ENCODE peak calls at places on chromosomes 16 and 17, in seven cellular contexts. P, Y, H, D, M, W and N are unnamed samples.

GRCh38 chr16:21263640-21264211 is 14.4 kb downstream of the CRYM start:
- DNase-seq in D (no peak), W (no peak), Y (no peak), M (no peak), P (peak), H (no peak), N (no peak)

GRCh38 chr16:52747196-52747595 is 200.3 kb upstream of the TOX3 start:
- DNase-seq in H (no peak), Y (no peak), M (no peak), D (no peak), P (no peak), W (no peak), N (no peak)

GRCh38 chr16:52497067-52497816 is 49.7 kb downstream of the TOX3 start:
- DNase-seq in M (peak), W (no peak), D (no peak), P (peak), H (no peak), Y (no peak), N (no peak)

GRCh38 chr17:17783121-17783824 is 53.5 kb downstream of the SREBF1 start:
- DNase-seq in W (peak), D (peak), M (peak), P (no peak), Y (no peak), H (peak), N (no peak)

GRCh38 chr17:74515941-74516340 is 15.3 kb downstream of the CD300LB start:
- DNase-seq in Y (no peak), M (no peak), D (no peak), H (no peak), P (no peak), W (no peak), N (no peak)

GRCh38 chr16:79176987-79177386 is 423.6 kb downstream of the MAF start:
- DNase-seq in D (no peak), H (no peak), W (no peak), M (no peak), Y (no peak), P (no peak), N (no peak)

GRCh38 chr16:79613009-79613408 is 12.5 kb upstream of the MAF start:
- DNase-seq in D (no peak), H (no peak), M (peak), P (no peak), W (no peak), Y (no peak), N (no peak)

GRCh38 chr17:7842380-7842949 is 8.4 kb downstream of the KDM6B start:
- DNase-seq in D (peak), M (peak), Y (peak), P (peak), W (peak), H (peak), N (peak)

GRCh38 chr16:56073508-56073907 is 117.8 kb upstream of the GNAO1 start:
- DNase-seq in M (no peak), W (no peak), H (no peak), P (no peak), D (no peak), Y (no peak), N (no peak)

GRCh38 chr16:23143391-23143790 is 5.9 kb downstream of the USP31 start:
- DNase-seq in D (no peak), P (no peak), Y (no peak), M (no peak), H (no peak), W (no peak), N (no peak)

GRCh38 chr16:4690946-4691665 is 2.3 kb upstream of the NUDT16L1 start:
- DNase-seq in D (no peak), M (no peak), W (no peak), Y (no peak), P (no peak), H (no peak), N (no peak)

GRCh38 chr17:83173997-83174858 is 94.8 kb downstream of the METRNL start:
- DNase-seq in H (no peak), M (peak), W (peak), Y (peak), P (peak), D (no peak), N (no peak)

GRCh38 chr16:89489040-89489721 is 1.2 kb downstream of the ANKRD11 start:
- DNase-seq in D (peak), H (peak), P (peak), M (peak), Y (peak), W (peak), N (peak)
- H3K4me3 ChIP-seq in D (peak), H (peak), P (peak), M (peak), Y (peak), W (peak), N (peak)

GRCh38 chr16:69111216-69111615 is 5.8 kb downstream of the HAS3 start:
- DNase-seq in Y (no peak), H (no peak), D (no peak), W (no peak), P (no peak), M (no peak), N (no peak)

GRCh38 chr16:69111831-69112230 is 6.4 kb downstream of the HAS3 start:
- DNase-seq in H (no peak), M (no peak), P (no peak), Y (no peak), W (no peak), D (no peak), N (no peak)

GRCh38 chr16:69109486-69110270 is 4.2 kb downstream of the HAS3 start:
- DNase-seq in D (no peak), M (no peak), P (no peak), H (no peak), Y (no peak), W (no peak), N (no peak)

GRCh38 chr16:69108905-69109252 is 3.4 kb downstream of the HAS3 start:
- DNase-seq in Y (no peak), M (no peak), W (no peak), P (no peak), D (no peak), H (no peak), N (no peak)

DNA sequence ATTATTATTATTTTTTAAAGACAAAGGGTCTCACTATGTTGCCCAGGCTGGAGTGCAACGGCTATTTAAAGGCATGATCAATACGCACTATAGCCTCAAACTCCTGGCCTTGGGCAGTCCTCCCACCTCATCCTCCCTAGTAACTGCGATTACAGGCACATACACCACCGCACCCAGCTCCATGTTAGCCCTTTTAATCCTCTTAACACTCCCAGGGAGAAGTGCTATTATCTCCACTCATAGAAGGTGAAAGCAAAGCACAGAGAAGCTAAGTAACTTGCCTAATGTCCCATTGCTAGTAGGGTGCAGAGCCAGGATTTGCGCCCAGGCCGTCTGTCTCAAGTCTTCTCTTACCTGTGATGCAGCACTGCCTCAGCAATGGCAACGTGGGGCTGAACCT is 5.0 kb downstream of the HAS3 start:
- DNase-seq in H (no peak), M (no peak), D (no peak), Y (no peak), W (no peak), P (no peak), N (no peak)
- H3K4me3 ChIP-seq in H (no peak), M (no peak), D (no peak), Y (no peak), W (no peak), P (no peak), N (no peak)

DNA sequence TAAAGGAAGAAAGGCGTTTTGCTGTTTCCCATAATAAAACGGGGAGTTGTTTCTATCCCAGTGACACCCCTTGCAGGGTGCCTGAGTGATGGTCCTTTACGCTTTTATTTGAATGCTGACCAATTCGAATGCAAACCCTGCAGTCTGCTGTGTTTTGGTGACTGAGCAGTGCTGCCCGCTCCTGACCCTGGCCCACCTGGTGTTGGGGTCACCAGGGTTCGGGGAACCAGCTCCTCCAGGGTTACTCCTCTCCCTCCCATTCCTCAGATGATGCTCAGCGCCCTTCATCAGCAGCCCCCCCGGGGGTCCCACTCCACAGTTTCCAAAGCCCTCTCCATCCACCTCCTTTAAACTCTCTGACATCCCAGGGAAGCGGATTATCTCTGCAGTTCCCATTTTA is 6.0 kb downstream of the CA4 start:
- DNase-seq in D (no peak), Y (no peak), W (no peak), P (no peak), H (no peak), M (no peak), N (no peak)
- H3K4me3 ChIP-seq in D (no peak), Y (no peak), W (no peak), P (no peak), H (no peak), M (no peak), N (no peak)

GRCh38 chr17:48910370-48910769 is 2.2 kb downstream of the UBE2Z start:
- DNase-seq in P (peak), M (no peak), Y (no peak), H (no peak), W (no peak), D (no peak), N (no peak)
- H3K4me3 ChIP-seq in P (peak), M (peak), Y (peak), H (peak), W (no peak), D (no peak), N (no peak)